ENCODE peak calls at places on chromosomes 11 and 22, in four cellular contexts. One of them, this sample, is unnamed.

GRCh38 chr11:46296520-46297448 is 19.3 kb downstream of the CREB3L1 start:
- DNase-seq in GM12878: no peak
- DNase-seq in K562: peak; percentile 98
- DNase-seq in HepG2: no peak
- DNase-seq in this sample: no peak

GRCh38 chr11:110026823-110027626 is 66.2 kb upstream of the ZC3H12C start:
- DNase-seq in GM12878: peak; percentile 99
- DNase-seq in K562: no peak
- DNase-seq in HepG2: no peak
- DNase-seq in this sample: no peak

GRCh38 chr22:37817705-37818311 is 5.4 kb upstream of the GALR3 start:
- DNase-seq in GM12878: no peak
- DNase-seq in K562: peak; percentile 82
- DNase-seq in HepG2: peak; percentile 86
- DNase-seq in this sample: peak; percentile 68

GRCh38 chr22:45997077-45997774 is 20.3 kb upstream of the WNT7B start:
- DNase-seq in GM12878: no peak
- DNase-seq in K562: no peak
- DNase-seq in HepG2: no peak
- DNase-seq in this sample: no peak

GRCh38 chr11:6298605-6299004 is 21.7 kb downstream of the CAVIN3 start:
- DNase-seq in GM12878: no peak
- DNase-seq in K562: peak; percentile 12
- DNase-seq in HepG2: peak; percentile 38
- DNase-seq in this sample: peak; percentile 72

GRCh38 chr11:12069053-12069676 is 41.2 kb upstream of the MICAL2 start:
- DNase-seq in GM12878: no peak
- DNase-seq in K562: peak; percentile 47
- DNase-seq in HepG2: peak; percentile 74
- DNase-seq in this sample: no peak

GRCh38 chr22:46293591-46294260 is 2.9 kb upstream of the GTSE1 start:
- DNase-seq in GM12878: no peak
- DNase-seq in K562: no peak
- DNase-seq in HepG2: no peak
- DNase-seq in this sample: no peak

GRCh38 chr22:34975721-34976120 is 90.2 kb upstream of the ISX start:
- DNase-seq in GM12878: no peak
- DNase-seq in K562: peak; percentile 3
- DNase-seq in HepG2: no peak
- DNase-seq in this sample: no peak

GRCh38 chr22:19636696-19637355 is 77.5 kb upstream of the SEPTIN5 start:
- DNase-seq in GM12878: no peak
- DNase-seq in K562: no peak
- DNase-seq in HepG2: no peak
- DNase-seq in this sample: no peak

GRCh38 chr22:19634206-19634536 is 80.1 kb upstream of the SEPTIN5 start:
- DNase-seq in GM12878: no peak
- DNase-seq in K562: no peak
- DNase-seq in HepG2: no peak
- DNase-seq in this sample: no peak

GRCh38 chr22:19635644-19636043 is 78.7 kb upstream of the SEPTIN5 start:
- DNase-seq in GM12878: no peak
- DNase-seq in K562: no peak
- DNase-seq in HepG2: no peak
- DNase-seq in this sample: no peak

GRCh38 chr22:19632671-19633148 is 81.6 kb upstream of the SEPTIN5 start:
- DNase-seq in GM12878: no peak
- DNase-seq in K562: no peak
- DNase-seq in HepG2: no peak
- DNase-seq in this sample: no peak

GRCh38 chr22:19634576-19634975 is 79.7 kb upstream of the SEPTIN5 start:
- DNase-seq in GM12878: no peak
- DNase-seq in K562: no peak
- DNase-seq in HepG2: no peak
- DNase-seq in this sample: no peak
- TF ChIP-seq POLR2AphosphoS2 in GM12878: no peak
- TF ChIP-seq POLR2AphosphoS2 in K562: no peak
- TF ChIP-seq POLR2AphosphoS2 in HepG2: no peak
- TF ChIP-seq POLR2AphosphoS2 in this sample: no peak

GRCh38 chr11:24678956-24679355 is 182.1 kb downstream of the LUZP2 start:
- DNase-seq in GM12878: no peak
- DNase-seq in K562: no peak
- DNase-seq in HepG2: no peak
- DNase-seq in this sample: no peak
- H3K27ac ChIP-seq in GM12878: no peak overlapping the region
- H3K27ac ChIP-seq in K562: no peak overlapping the region
- H3K27ac ChIP-seq in HepG2: no peak overlapping the region
- H3K27ac ChIP-seq in this sample: no peak overlapping the region

GRCh38 chr11:2195756-2196088 is 24.1 kb upstream of the TH start:
- DNase-seq in GM12878: no peak
- DNase-seq in K562: no peak
- DNase-seq in HepG2: no peak
- DNase-seq in this sample: no peak

GRCh38 chr11:2192435-2192834 is 20.8 kb upstream of the TH start:
- DNase-seq in GM12878: no peak
- DNase-seq in K562: no peak
- DNase-seq in HepG2: no peak
- DNase-seq in this sample: no peak

GRCh38 chr11:2196970-2197770 is 25.6 kb upstream of the TH start:
- DNase-seq in GM12878: no peak
- DNase-seq in K562: peak; percentile 82
- DNase-seq in HepG2: peak; percentile 55
- DNase-seq in this sample: peak; percentile 75

GRCh38 chr11:2193099-2193886 is 21.7 kb upstream of the TH start:
- DNase-seq in GM12878: no peak
- DNase-seq in K562: peak; percentile 47
- DNase-seq in HepG2: no peak
- DNase-seq in this sample: no peak

GRCh38 chr11:2194877-2195755 is 23.5 kb upstream of the TH start:
- DNase-seq in GM12878: no peak
- DNase-seq in K562: peak; percentile 53
- DNase-seq in HepG2: peak; percentile 25
- DNase-seq in this sample: peak; percentile 44
- TF ChIP-seq POLR2AphosphoS2 in GM12878: no peak
- TF ChIP-seq POLR2AphosphoS2 in K562: no peak
- TF ChIP-seq POLR2AphosphoS2 in HepG2: no peak
- TF ChIP-seq POLR2AphosphoS2 in this sample: no peak

GRCh38 chr11:102216433-102217163 is 100.7 kb upstream of the BIRC3 start:
- DNase-seq in GM12878: no peak
- DNase-seq in K562: no peak
- DNase-seq in HepG2: no peak
- DNase-seq in this sample: no peak

GRCh38 chr11:102208835-102209234 is 98.6 kb downstream of the YAP1 start:
- DNase-seq in GM12878: no peak
- DNase-seq in K562: no peak
- DNase-seq in HepG2: no peak
- DNase-seq in this sample: no peak

DNA sequence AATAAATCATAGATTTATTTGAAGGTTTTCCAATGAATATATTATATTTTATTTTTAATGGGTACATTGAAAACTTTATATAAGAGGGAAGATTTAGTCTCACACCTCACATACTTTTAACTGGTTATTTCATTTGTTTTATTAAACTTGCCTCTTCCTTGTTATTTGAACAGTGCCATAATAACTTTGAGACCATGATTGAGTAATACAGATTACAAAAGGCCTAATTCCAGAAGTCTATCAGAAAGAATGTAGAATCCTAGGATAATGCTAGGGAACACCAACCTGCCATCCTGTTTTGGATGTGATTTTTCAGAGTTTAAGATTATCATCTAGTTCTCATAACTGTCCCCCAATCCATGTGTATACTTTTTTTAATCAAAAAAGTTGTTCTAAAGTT is 102.7 kb upstream of the BIRC3 start:
- DNase-seq in GM12878: no peak
- DNase-seq in K562: no peak
- DNase-seq in HepG2: no peak
- DNase-seq in this sample: no peak
- H3K27ac ChIP-seq in GM12878: no peak overlapping the region
- H3K27ac ChIP-seq in K562: no peak overlapping the region
- H3K27ac ChIP-seq in HepG2: no peak overlapping the region
- H3K27ac ChIP-seq in this sample: no peak overlapping the region

DNA sequence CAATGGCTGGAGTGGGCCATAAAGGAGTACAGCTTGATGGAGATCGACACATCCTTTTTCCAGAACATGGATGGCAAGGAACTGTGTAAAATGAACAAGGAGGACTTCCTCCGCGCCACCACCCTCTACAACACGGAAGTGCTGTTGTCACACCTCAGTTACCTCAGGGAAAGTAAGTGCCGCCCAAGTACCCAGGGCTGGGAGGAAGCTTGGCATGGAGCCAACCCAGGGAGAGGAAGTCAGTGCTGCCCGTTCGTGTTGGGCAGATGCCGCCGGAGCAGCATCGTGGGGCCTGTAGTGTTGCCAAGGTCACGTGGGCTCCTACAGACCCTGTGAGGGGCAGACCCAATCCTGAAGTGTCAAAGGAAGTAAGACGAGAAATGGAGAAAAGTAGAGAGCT is 78.9 kb downstream of the FLI1 start:
- DNase-seq in GM12878: no peak
- DNase-seq in K562: no peak
- DNase-seq in HepG2: no peak
- DNase-seq in this sample: no peak
- TF ChIP-seq POLR2AphosphoS2 in GM12878: no peak
- TF ChIP-seq POLR2AphosphoS2 in K562: no peak
- TF ChIP-seq POLR2AphosphoS2 in HepG2: no peak
- TF ChIP-seq POLR2AphosphoS2 in this sample: no peak

This sample was measured in A549.